ENCODE peak calls at places on chromosomes 13 and 19, in seven cellular contexts. C, M, A, E, N, R and B are unnamed samples.

GRCh38 chr19:703651-704446 is 4.9 kb upstream of the PALM start:
- DNase-seq in C (peak), M (no peak), A (no peak), E (peak), N (peak), R (peak), B (peak)

GRCh38 chr13:107716741-107717140 is 498.6 kb downstream of the LIG4 start:
- DNase-seq in C (no peak), M (no peak), A (no peak), E (no peak), N (no peak), R (no peak), B (no peak)

GRCh38 chr13:44434441-44435141 is 61.0 kb downstream of the SERP2 start:
- DNase-seq in C (no peak), M (no peak), A (no peak), E (no peak), N (no peak), R (no peak), B (no peak)

GRCh38 chr19:45782820-45783785 is 813 bp upstream of the DMPK start:
- DNase-seq in C (no peak), M (no peak), A (peak), E (peak), N (no peak), R (no peak), B (no peak)

GRCh38 chr13:114144606-114145244 is 12.3 kb upstream of the RASA3 start:
- DNase-seq in C (no peak), M (no peak), A (no peak), E (no peak), N (peak), R (no peak), B (no peak)

GRCh38 chr13:36057041-36057440 is 74.1 kb downstream of the DCLK1 start:
- DNase-seq in C (no peak), M (no peak), A (no peak), E (no peak), N (no peak), R (no peak), B (no peak)

GRCh38 chr13:34161829-34162544 is 344.0 kb downstream of the RFC3 start:
- DNase-seq in C (no peak), M (peak), A (peak), E (no peak), N (no peak), R (no peak), B (no peak)

GRCh38 chr19:48603001-48603400 is 3.5 kb upstream of the SPACA4 start:
- DNase-seq in C (no peak), M (no peak), A (no peak), E (no peak), N (no peak), R (no peak), B (no peak)

GRCh38 chr13:110228936-110229904 is 77.7 kb downstream of the COL4A1 start:
- DNase-seq in C (no peak), M (peak), A (peak), E (no peak), N (no peak), R (no peak), B (no peak)

GRCh38 chr19:9917322-9917721 is 19.0 kb downstream of the OLFM2 start:
- DNase-seq in C (no peak), M (no peak), A (no peak), E (peak), N (no peak), R (no peak), B (no peak)

GRCh38 chr19:40223135-40223822 is 3.2 kb downstream of the CCNP start:
- DNase-seq in C (no peak), M (no peak), A (no peak), E (no peak), N (peak), R (peak), B (no peak)

GRCh38 chr13:23321534-23322241 is 111.8 kb downstream of the SACS start:
- DNase-seq in C (peak), M (peak), A (peak), E (peak), N (peak), R (no peak), B (no peak)

GRCh38 chr13:74681891-74682290 is 547.7 kb upstream of the KLF12 start:
- DNase-seq in C (no peak), M (no peak), A (no peak), E (no peak), N (no peak), R (no peak), B (no peak)

GRCh38 chr19:49430678-49431329 is 5.6 kb downstream of the GFY start:
- DNase-seq in C (no peak), M (no peak), A (no peak), E (no peak), N (no peak), R (no peak), B (no peak)

GRCh38 chr13:19604306-19604705 is 29.2 kb upstream of the MPHOSPH8 start:
- DNase-seq in C (no peak), M (no peak), A (no peak), E (no peak), N (no peak), R (no peak), B (no peak)

GRCh38 chr13:73939603-73940002 is 194.6 kb downstream of the KLF12 start:
- DNase-seq in C (no peak), M (no peak), A (no peak), E (no peak), N (no peak), R (no peak), B (no peak)

GRCh38 chr19:18000480-18000980 is 7.4 kb upstream of the ARRDC2 start:
- DNase-seq in C (no peak), M (no peak), A (no peak), E (no peak), N (no peak), R (no peak), B (no peak)

GRCh38 chr13:24623141-24623665 is 57.0 kb upstream of the ATP12A start:
- DNase-seq in C (no peak), M (no peak), A (no peak), E (no peak), N (no peak), R (no peak), B (no peak)

GRCh38 chr13:114017028-114017630 is 43.3 kb upstream of the C13orf46 start:
- DNase-seq in C (no peak), M (peak), A (no peak), E (no peak), N (no peak), R (no peak), B (no peak)

GRCh38 chr19:17909017-17909732 is 23.6 kb upstream of the CCDC124 start:
- DNase-seq in C (no peak), M (no peak), A (no peak), E (no peak), N (no peak), R (no peak), B (no peak)

GRCh38 chr19:33947565-33947964 is 150.9 kb downstream of the KCTD15 start:
- DNase-seq in C (no peak), M (no peak), A (no peak), E (peak), N (no peak), R (no peak), B (no peak)

GRCh38 chr13:109271061-109271460 is 515.3 kb downstream of the IRS2 start:
- DNase-seq in C (no peak), M (no peak), A (no peak), E (no peak), N (no peak), R (no peak), B (no peak)

GRCh38 chr13:47656651-47657050 is 344.4 kb downstream of the SUCLA2 start:
- DNase-seq in C (no peak), M (no peak), A (no peak), E (no peak), N (no peak), R (no peak), B (no peak)

GRCh38 chr19:31110331-31110730 is 238.9 kb downstream of the TSHZ3 start:
- DNase-seq in C (no peak), M (no peak), A (no peak), E (no peak), N (no peak), R (no peak), B (no peak)

GRCh38 chr13:103287659-103288058 is 221.4 kb upstream of the SLC10A2 start:
- DNase-seq in C (no peak), M (peak), A (no peak), E (no peak), N (no peak), R (no peak), B (no peak)

GRCh38 chr19:39385629-39386411 is 5.1 kb downstream of the PAF1 start:
- DNase-seq in C (no peak), M (no peak), A (no peak), E (no peak), N (no peak), R (no peak), B (no peak)

GRCh38 chr13:100674363-100674847 is at the start of gene TMTC4:
- DNase-seq in C (no peak), M (no peak), A (no peak), E (no peak), N (peak), R (no peak), B (no peak)

GRCh38 chr19:21569497-21569870 is 64.1 kb downstream of the ZNF429 start:
- DNase-seq in C (peak), M (no peak), A (no peak), E (peak), N (peak), R (peak), B (peak)

GRCh38 chr19:52823676-52824075 is 2.2 kb upstream of the ZNF28 start:
- DNase-seq in C (no peak), M (no peak), A (no peak), E (no peak), N (no peak), R (no peak), B (no peak)

GRCh38 chr19:48543121-48543710 is 8.8 kb upstream of the SULT2B1 start:
- DNase-seq in C (peak), M (no peak), A (no peak), E (no peak), N (peak), R (no peak), B (no peak)

GRCh38 chr13:60137911-60138570 is 25.7 kb downstream of the DIAPH3 start:
- DNase-seq in C (no peak), M (no peak), A (no peak), E (no peak), N (no peak), R (no peak), B (no peak)

GRCh38 chr19:12664406-12665280 is 1.9 kb downstream of the MAN2B1 start:
- DNase-seq in C (no peak), M (no peak), A (no peak), E (no peak), N (no peak), R (no peak), B (no peak)

GRCh38 chr13:27997904-27998522 is 9.5 kb upstream of the URAD start:
- DNase-seq in C (no peak), M (no peak), A (no peak), E (no peak), N (peak), R (peak), B (no peak)

GRCh38 chr13:38637576-38637975 is 49.3 kb upstream of the FREM2 start:
- DNase-seq in C (no peak), M (no peak), A (no peak), E (no peak), N (no peak), R (no peak), B (no peak)

GRCh38 chr13:106230450-106230849 is 305.0 kb downstream of the EFNB2 start:
- DNase-seq in C (no peak), M (peak), A (no peak), E (no peak), N (no peak), R (no peak), B (no peak)

GRCh38 chr13:51435002-51435578 is 17.7 kb downstream of the INTS6 start:
- DNase-seq in C (no peak), M (no peak), A (peak), E (no peak), N (no peak), R (no peak), B (no peak)

GRCh38 chr19:49591731-49592485 is 926 bp downstream of the PRR12 start:
- DNase-seq in C (peak), M (no peak), A (no peak), E (no peak), N (peak), R (peak), B (peak)

GRCh38 chr13:100547805-100548204 is 40.8 kb downstream of the GGACT start:
- DNase-seq in C (no peak), M (no peak), A (no peak), E (no peak), N (no peak), R (no peak), B (peak)

GRCh38 chr19:36482876-36483275 is 6.5 kb downstream of the ZNF566 start:
- DNase-seq in C (no peak), M (no peak), A (no peak), E (no peak), N (no peak), R (no peak), B (no peak)

GRCh38 chr19:50039968-50040367 is 14.2 kb downstream of the ZNF473 start:
- DNase-seq in C (no peak), M (no peak), A (no peak), E (no peak), N (peak), R (no peak), B (no peak)